ENCODE peak calls at places on chromosomes 13 and 19, in six cellular contexts. One of them, this sample, is unnamed.

GRCh38 chr13:59086147-59086546 is 1077.6 kb downstream of the DIAPH3 start:
- DNase-seq in hepatocyte: no peak
- DNase-seq in neural progenitor cell: no peak
- DNase-seq in HCT116: no peak
- DNase-seq in GM23248: no peak
- DNase-seq in GM23338: no peak
- DNase-seq in this sample: peak; percentile 62

GRCh38 chr19:55118401-55118991 is 1.1 kb upstream of the PPP1R12C start:
- DNase-seq in hepatocyte: peak; percentile 55
- DNase-seq in neural progenitor cell: peak; percentile 75
- DNase-seq in HCT116: no peak
- DNase-seq in GM23248: peak; percentile 34
- DNase-seq in GM23338: peak; percentile 97
- DNase-seq in this sample: no peak

GRCh38 chr13:23469901-23470525 is 36.5 kb upstream of the SACS start:
- DNase-seq in hepatocyte: peak; percentile 26
- DNase-seq in neural progenitor cell: peak; percentile 69
- DNase-seq in HCT116: no peak
- DNase-seq in GM23248: peak; percentile 91
- DNase-seq in GM23338: peak; percentile 58
- DNase-seq in this sample: no peak

GRCh38 chr19:9818734-9819589 is at the start of gene FBXL12:
- DNase-seq in hepatocyte: peak; percentile 100
- DNase-seq in neural progenitor cell: peak; percentile 100
- DNase-seq in HCT116: peak; percentile 99
- DNase-seq in GM23248: peak; percentile 100
- DNase-seq in GM23338: peak; percentile 100
- DNase-seq in this sample: peak; percentile 100

GRCh38 chr13:114154476-114154875 is 22.1 kb upstream of the RASA3 start:
- DNase-seq in hepatocyte: no peak
- DNase-seq in neural progenitor cell: no peak
- DNase-seq in HCT116: no peak
- DNase-seq in GM23248: no peak
- DNase-seq in GM23338: no peak
- DNase-seq in this sample: no peak

GRCh38 chr13:36986462-36987240 is 12.5 kb downstream of the ALG5 start:
- DNase-seq in hepatocyte: no peak
- DNase-seq in neural progenitor cell: no peak
- DNase-seq in HCT116: no peak
- DNase-seq in GM23248: peak; percentile 26
- DNase-seq in GM23338: no peak
- DNase-seq in this sample: no peak

GRCh38 chr19:29879655-29879974 is 62.4 kb upstream of the URI1 start:
- DNase-seq in hepatocyte: no peak
- DNase-seq in neural progenitor cell: no peak
- DNase-seq in HCT116: no peak
- DNase-seq in GM23248: no peak
- DNase-seq in GM23338: no peak
- DNase-seq in this sample: no peak

GRCh38 chr13:93690139-93690538 is 463.5 kb downstream of the GPC6 start:
- DNase-seq in hepatocyte: peak; percentile 52
- DNase-seq in neural progenitor cell: peak; percentile 70
- DNase-seq in HCT116: no peak
- DNase-seq in GM23248: peak; percentile 59
- DNase-seq in GM23338: peak; percentile 80
- DNase-seq in this sample: peak; percentile 31

GRCh38 chr19:13861714-13862531 is 15.0 kb upstream of the NANOS3 start:
- DNase-seq in hepatocyte: peak; percentile 94
- DNase-seq in neural progenitor cell: peak; percentile 88
- DNase-seq in HCT116: no peak
- DNase-seq in GM23248: peak; percentile 92
- DNase-seq in GM23338: peak; percentile 87
- DNase-seq in this sample: peak; percentile 97

GRCh38 chr13:43434185-43434584 is 352.6 kb downstream of the ENOX1 start:
- DNase-seq in hepatocyte: no peak
- DNase-seq in neural progenitor cell: no peak
- DNase-seq in HCT116: no peak
- DNase-seq in GM23248: no peak
- DNase-seq in GM23338: no peak
- DNase-seq in this sample: no peak

GRCh38 chr19:16001481-16002312 is 52.9 kb downstream of the OR10H4 start:
- DNase-seq in hepatocyte: no peak
- DNase-seq in neural progenitor cell: no peak
- DNase-seq in HCT116: no peak
- DNase-seq in GM23248: peak; percentile 71
- DNase-seq in GM23338: no peak
- DNase-seq in this sample: peak; percentile 15

GRCh38 chr13:24540236-24541126 is 27.9 kb upstream of the PARP4 start:
- DNase-seq in hepatocyte: peak; percentile 14
- DNase-seq in neural progenitor cell: peak; percentile 41
- DNase-seq in HCT116: no peak
- DNase-seq in GM23248: no peak
- DNase-seq in GM23338: peak; percentile 87
- DNase-seq in this sample: no peak

DNA sequence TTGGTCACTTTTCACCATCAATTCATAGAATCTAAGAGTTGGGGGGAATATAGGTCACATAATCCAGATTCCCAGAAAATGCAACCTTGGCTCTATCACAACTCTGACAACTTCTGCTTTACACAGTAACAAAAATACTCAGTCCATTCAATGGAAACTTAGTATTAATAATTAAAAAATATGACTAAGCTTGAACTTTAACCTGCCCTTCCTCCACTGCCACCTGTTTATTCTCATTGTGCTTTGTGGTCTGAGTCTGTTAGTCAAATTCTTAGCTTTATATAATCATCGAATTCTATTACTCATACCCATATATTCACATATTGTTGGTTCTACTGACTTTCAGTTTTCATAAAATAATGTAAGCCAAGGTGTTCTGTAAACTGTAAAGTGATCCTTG is 373.4 kb downstream of the LMO7 start:
- DNase-seq in hepatocyte: no peak
- DNase-seq in neural progenitor cell: no peak
- DNase-seq in HCT116: no peak
- DNase-seq in GM23248: no peak
- DNase-seq in GM23338: no peak
- DNase-seq in this sample: peak; percentile 66
- TF ChIP-seq EZH2phosphoT487 in hepatocyte: no peak
- TF ChIP-seq EZH2phosphoT487 in neural progenitor cell: no peak
- TF ChIP-seq EZH2phosphoT487 in HCT116: no peak
- TF ChIP-seq EZH2phosphoT487 in GM23248: no peak
- TF ChIP-seq EZH2phosphoT487 in GM23338: no peak
- TF ChIP-seq EZH2phosphoT487 in this sample: no peak

GRCh38 chr19:4969292-4969771 is 419 bp downstream of the KDM4B start:
- DNase-seq in hepatocyte: no peak
- DNase-seq in neural progenitor cell: no peak
- DNase-seq in HCT116: no peak
- DNase-seq in GM23248: no peak
- DNase-seq in GM23338: no peak
- DNase-seq in this sample: no peak
- H3K27ac ChIP-seq in hepatocyte: peak overlapping the region; percentile 69
- H3K27ac ChIP-seq in neural progenitor cell: no peak overlapping the region
- H3K27ac ChIP-seq in HCT116: peak overlapping the region; percentile 76
- H3K27ac ChIP-seq in GM23248: peak overlapping the region; percentile 50
- H3K27ac ChIP-seq in GM23338: no peak overlapping the region
- H3K27ac ChIP-seq in this sample: no peak overlapping the region

GRCh38 chr13:75355609-75356008 is 126.4 kb downstream of the TBC1D4 start:
- DNase-seq in hepatocyte: no peak
- DNase-seq in neural progenitor cell: no peak
- DNase-seq in HCT116: no peak
- DNase-seq in GM23248: no peak
- DNase-seq in GM23338: no peak
- DNase-seq in this sample: no peak

GRCh38 chr13:75360170-75360569 is 121.8 kb downstream of the TBC1D4 start:
- DNase-seq in hepatocyte: no peak
- DNase-seq in neural progenitor cell: no peak
- DNase-seq in HCT116: no peak
- DNase-seq in GM23248: no peak
- DNase-seq in GM23338: no peak
- DNase-seq in this sample: no peak

GRCh38 chr13:75356426-75356825 is 125.5 kb downstream of the TBC1D4 start:
- DNase-seq in hepatocyte: no peak
- DNase-seq in neural progenitor cell: no peak
- DNase-seq in HCT116: no peak
- DNase-seq in GM23248: no peak
- DNase-seq in GM23338: no peak
- DNase-seq in this sample: no peak

GRCh38 chr13:75359266-75359665 is 122.7 kb downstream of the TBC1D4 start:
- DNase-seq in hepatocyte: no peak
- DNase-seq in neural progenitor cell: peak; percentile 14
- DNase-seq in HCT116: peak; percentile 74
- DNase-seq in GM23248: peak; percentile 97
- DNase-seq in GM23338: peak; percentile 66
- DNase-seq in this sample: peak; percentile 89

GRCh38 chr13:75357576-75358295 is 124.2 kb downstream of the TBC1D4 start:
- DNase-seq in hepatocyte: peak; percentile 46
- DNase-seq in neural progenitor cell: peak; percentile 77
- DNase-seq in HCT116: peak; percentile 72
- DNase-seq in GM23248: peak; percentile 78
- DNase-seq in GM23338: peak; percentile 83
- DNase-seq in this sample: peak; percentile 76
- H3K79me2 ChIP-seq in hepatocyte: no peaks in the 10 kb centered on the region
- H3K79me2 ChIP-seq in neural progenitor cell: no peaks in the 10 kb centered on the region
- H3K79me2 ChIP-seq in HCT116: no peaks in the 10 kb centered on the region
- H3K79me2 ChIP-seq in GM23248: peaks cover 3% of the 10 kb centered on the region
- H3K79me2 ChIP-seq in GM23338: no peaks in the 10 kb centered on the region
- H3K79me2 ChIP-seq in this sample: no peaks in the 10 kb centered on the region

DNA sequence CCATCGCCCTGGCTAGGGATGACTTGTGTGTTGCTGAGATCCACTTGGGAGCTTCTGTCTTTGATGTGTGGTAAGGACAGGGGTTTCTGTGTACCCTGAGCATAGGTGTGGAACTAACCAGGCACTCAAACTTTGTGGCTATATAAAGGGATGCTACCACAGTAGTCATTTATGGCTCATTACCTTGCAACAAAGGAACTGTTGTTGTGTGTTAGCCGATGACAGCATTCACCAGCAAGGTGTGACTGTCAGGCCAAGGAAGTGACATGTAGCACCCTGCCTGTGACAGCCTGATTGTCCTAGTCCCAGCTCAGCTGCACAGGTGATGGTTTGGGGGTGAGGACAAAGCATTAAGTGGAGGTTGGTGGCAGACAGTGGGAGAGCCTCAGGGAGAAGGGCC is 73.6 kb downstream of the COG3 start:
- DNase-seq in hepatocyte: no peak
- DNase-seq in neural progenitor cell: peak; percentile 62
- DNase-seq in HCT116: peak; percentile 7
- DNase-seq in GM23248: no peak
- DNase-seq in GM23338: no peak
- DNase-seq in this sample: no peak
- TF ChIP-seq EZH2phosphoT487 in hepatocyte: no peak
- TF ChIP-seq EZH2phosphoT487 in neural progenitor cell: no peak
- TF ChIP-seq EZH2phosphoT487 in HCT116: no peak
- TF ChIP-seq EZH2phosphoT487 in GM23248: no peak
- TF ChIP-seq EZH2phosphoT487 in GM23338: no peak
- TF ChIP-seq EZH2phosphoT487 in this sample: no peak